ENCODE peak calls at places on chromosomes 16 and 17, in seven cellular contexts. G is IMR-90, M is sigmoid colon, J is HCT116, U is right lobe of liver, C is stomach, D is gastrocnemius medialis. L is an unnamed sample.

GRCh38 chr17:79811036-79811887 is 14.4 kb upstream of the CBX8 start:
- DNase-seq in G (no peak), M (peak; percentile 68), J (peak; percentile 50), U (peak; percentile 40), C (no peak), D (no peak), L (no peak)

GRCh38 chr16:48627148-48627547 is 17.2 kb upstream of the N4BP1 start:
- DNase-seq in G (no peak), M (no peak), J (no peak), U (no peak), C (no peak), D (no peak), L (no peak)

GRCh38 chr16:27993587-27993986 is 69.9 kb downstream of the GSG1L start:
- DNase-seq in G (no peak), M (no peak), J (no peak), U (no peak), C (no peak), D (no peak), L (no peak)

GRCh38 chr17:7897773-7898172 is 9.2 kb downstream of the CHD3 start:
- DNase-seq in G (peak; percentile 77), M (no peak), J (no peak), U (no peak), C (no peak), D (no peak), L (no peak)

GRCh38 chr17:29722411-29723198 is 99.9 kb upstream of the CORO6 start:
- DNase-seq in G (peak; percentile 73), M (peak; percentile 78), J (no peak), U (no peak), C (no peak), D (peak; percentile 69), L (no peak)

GRCh38 chr16:79261461-79261860 is 339.1 kb downstream of the MAF start:
- DNase-seq in G (no peak), M (no peak), J (no peak), U (peak; percentile 60), C (peak; percentile 53), D (no peak), L (peak; percentile 35)

GRCh38 chr16:66524601-66525164 is 25.2 kb downstream of the TK2 start:
- DNase-seq in G (no peak), M (no peak), J (no peak), U (no peak), C (no peak), D (no peak), L (no peak)

GRCh38 chr16:3363793-3364192 is 8.1 kb downstream of the OR2C1 start:
- DNase-seq in G (no peak), M (no peak), J (peak; percentile 22), U (no peak), C (no peak), D (no peak), L (no peak)

GRCh38 chr16:84270531-84270930 is 24.1 kb upstream of the WFDC1 start:
- DNase-seq in G (no peak), M (no peak), J (no peak), U (no peak), C (no peak), D (no peak), L (no peak)

GRCh38 chr17:71966459-71967313 is 154.1 kb upstream of the SOX9 start:
- DNase-seq in G (no peak), M (no peak), J (no peak), U (no peak), C (no peak), D (peak; percentile 86), L (peak; percentile 28)

GRCh38 chr17:46929413-46929812 is 6.5 kb downstream of the GOSR2 start:
- DNase-seq in G (peak; percentile 48), M (no peak), J (no peak), U (no peak), C (no peak), D (no peak), L (no peak)

GRCh38 chr17:63941751-63942150 is 9.6 kb upstream of the CD79B start:
- DNase-seq in G (no peak), M (no peak), J (no peak), U (no peak), C (no peak), D (no peak), L (no peak)

GRCh38 chr16:31006086-31006385 is 4.4 kb downstream of the STX1B start:
- DNase-seq in G (peak; percentile 76), M (no peak), J (no peak), U (no peak), C (no peak), D (no peak), L (no peak)

GRCh38 chr17:5789443-5789842 is 205.1 kb upstream of the NLRP1 start:
- DNase-seq in G (no peak), M (no peak), J (no peak), U (no peak), C (no peak), D (no peak), L (no peak)

GRCh38 chr17:38417210-38417951 is 10.9 kb upstream of the ARHGAP23 start:
- DNase-seq in G (no peak), M (peak; percentile 72), J (no peak), U (no peak), C (no peak), D (no peak), L (no peak)

GRCh38 chr17:28643979-28644781 is 778 bp downstream of the BLTP2 start:
- DNase-seq in G (peak; percentile 55), M (peak; percentile 69), J (peak; percentile 31), U (peak; percentile 49), C (peak; percentile 59), D (peak; percentile 39), L (no peak)

GRCh38 chr17:29590979-29591736 is 1.7 kb upstream of the GIT1 start:
- DNase-seq in G (peak; percentile 45), M (peak; percentile 86), J (peak; percentile 48), U (no peak), C (no peak), D (peak; percentile 56), L (peak; percentile 61)

GRCh38 chr16:24052466-24053324 is 203.4 kb upstream of the CACNG3 start:
- DNase-seq in G (no peak), M (no peak), J (no peak), U (no peak), C (no peak), D (no peak), L (no peak)

DNA sequence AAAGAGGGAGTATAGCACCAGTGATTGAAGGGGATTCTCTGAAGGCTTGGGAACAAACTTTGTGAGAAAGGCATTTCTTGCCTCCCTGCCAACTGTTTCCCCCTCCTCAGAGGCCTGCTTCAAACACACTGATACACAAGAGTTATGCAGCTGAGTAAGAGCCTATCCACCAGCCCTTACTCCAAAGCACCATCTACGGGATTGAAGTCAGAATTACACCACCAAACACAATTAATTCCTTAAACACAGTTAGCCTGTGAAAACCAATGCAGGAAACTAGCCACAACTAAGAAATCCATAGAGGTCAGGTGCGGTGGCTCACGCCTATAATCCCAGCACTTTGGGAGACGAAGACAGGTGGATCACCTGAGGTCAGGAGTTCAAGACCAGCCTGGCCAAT is 138.3 kb downstream of the SHCBP1 start:
- DNase-seq in G (no peak), M (no peak), J (no peak), U (no peak), C (no peak), D (no peak), L (no peak)
- TF ChIP-seq POLR2A in G (no peak), M (no peak), J (no peak), U (no peak), C (no peak), D (no peak), L (no peak)

GRCh38 chr16:58044266-58045019 is 18.9 kb downstream of the MMP15 start:
- DNase-seq in G (no peak), M (no peak), J (no peak), U (no peak), C (no peak), D (no peak), L (no peak)
- H3K36me3 ChIP-seq in G (no peaks in the 10 kb centered on the region), M (peaks cover 12% of the 10 kb centered on the region), J (no peaks in the 10 kb centered on the region), U (no peaks in the 10 kb centered on the region), C (peaks cover 62% of the 10 kb centered on the region), D (peaks cover 20% of the 10 kb centered on the region), L (peaks cover 59% of the 10 kb centered on the region)

DNA sequence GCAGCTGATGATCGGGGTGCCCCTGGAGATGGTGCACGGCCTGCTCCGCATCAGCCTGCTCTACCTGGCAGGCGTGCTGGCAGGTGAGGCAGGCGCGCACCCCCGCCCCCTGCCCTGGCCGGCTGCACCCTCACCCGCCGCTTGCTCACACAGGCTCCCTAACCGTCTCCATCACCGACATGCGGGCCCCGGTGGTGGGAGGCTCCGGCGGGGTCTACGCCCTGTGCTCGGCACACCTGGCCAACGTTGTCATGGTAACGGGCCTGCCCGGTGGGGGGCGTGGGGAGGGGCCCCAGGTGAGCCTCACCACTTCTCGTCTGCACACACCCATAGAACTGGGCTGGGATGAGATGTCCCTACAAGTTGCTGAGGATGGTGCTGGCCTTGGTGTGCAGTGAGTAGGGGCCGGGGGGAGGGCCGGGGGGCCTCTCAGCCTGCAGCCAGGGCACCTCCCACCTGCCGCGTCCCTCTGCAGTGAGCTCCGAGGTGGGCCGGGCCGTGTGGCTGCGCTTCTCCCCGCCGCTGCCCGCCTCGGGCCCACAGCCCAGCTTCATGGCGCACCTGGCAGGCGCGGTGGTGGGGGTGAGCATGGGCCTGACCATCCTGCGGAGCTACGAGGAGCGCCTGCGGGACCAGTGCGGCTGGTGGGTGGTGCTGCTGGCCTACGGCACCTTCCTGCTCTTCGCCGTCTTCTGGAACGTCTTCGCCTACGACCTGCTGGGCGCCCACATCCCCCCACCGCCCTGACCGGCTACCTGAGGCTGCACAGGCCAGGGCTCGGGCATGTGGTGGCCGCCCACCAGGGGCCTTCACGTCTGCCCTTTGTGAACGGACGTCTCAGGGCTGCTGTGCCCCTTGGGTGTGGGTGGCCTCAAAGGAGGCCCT is 2.1 kb downstream of the RHBDL1 start:
- DNase-seq in G (no peak), M (no peak), J (no peak), U (no peak), C (no peak), D (peak; percentile 16), L (no peak)
- H3K4me3 ChIP-seq in G (no peak overlapping the region), M (no peak overlapping the region), J (no peak overlapping the region), U (no peak overlapping the region), C (no peak overlapping the region), D (no peak overlapping the region), L (no peak overlapping the region)

GRCh38 chr17:1999557-2000251 is 25.4 kb downstream of the RTN4RL1 start:
- DNase-seq in G (peak; percentile 19), M (peak; percentile 78), J (no peak), U (peak; percentile 72), C (peak; percentile 81), D (peak; percentile 87), L (peak; percentile 73)
- TF ChIP-seq POLR2A in G (no peak), M (no peak), J (no peak), U (no peak), C (no peak), D (no peak), L (no peak)

GRCh38 chr16:4898811-4899473 is 38.0 kb downstream of the PPL start:
- DNase-seq in G (no peak), M (no peak), J (no peak), U (no peak), C (no peak), D (no peak), L (no peak)

GRCh38 chr16:4899474-4899846 is 37.5 kb downstream of the PPL start:
- DNase-seq in G (no peak), M (no peak), J (no peak), U (no peak), C (no peak), D (no peak), L (no peak)

GRCh38 chr16:4902038-4902437 is 34.9 kb downstream of the PPL start:
- DNase-seq in G (no peak), M (no peak), J (no peak), U (no peak), C (no peak), D (no peak), L (no peak)

GRCh38 chr16:4900036-4900435 is 36.9 kb downstream of the PPL start:
- DNase-seq in G (no peak), M (no peak), J (no peak), U (no peak), C (no peak), D (no peak), L (no peak)

GRCh38 chr16:4900750-4901149 is 36.2 kb downstream of the PPL start:
- DNase-seq in G (no peak), M (no peak), J (no peak), U (no peak), C (no peak), D (no peak), L (no peak)
- H3K36me3 ChIP-seq in G (no peaks in the 10 kb centered on the region), M (no peaks in the 10 kb centered on the region), J (peaks cover 13% of the 10 kb centered on the region), U (no peaks in the 10 kb centered on the region), C (peaks cover 47% of the 10 kb centered on the region), D (no peaks in the 10 kb centered on the region), L (no peaks in the 10 kb centered on the region)